ENCODE peak calls at places on chromosomes 6 and 20, in five cellular contexts. W, P, A, S and T are unnamed samples.

GRCh38 chr20:10002871-10003270 is 31.9 kb upstream of the ANKEF1 start:
- DNase-seq in W (no peak), A (no peak), P (peak), S (no peak), T (no peak)

GRCh38 chr20:33392016-33392415 is 9.3 kb downstream of the CDK5RAP1 start:
- DNase-seq in A (no peak), S (no peak), W (no peak), P (peak), T (no peak)

GRCh38 chr20:58271596-58272460 is 37.7 kb upstream of the RAB22A start:
- DNase-seq in W (no peak), A (no peak), P (peak), S (no peak), T (no peak)

GRCh38 chr20:49916146-49917002 is 1.0 kb upstream of the SPATA2 start:
- DNase-seq in S (no peak), W (no peak), A (no peak), P (peak), T (peak)

GRCh38 chr6:48068326-48069191 is 42.4 kb downstream of the PTCHD4 start:
- DNase-seq in P (peak), A (no peak), S (no peak), W (no peak), T (no peak)

GRCh38 chr6:52423971-52424381 is 3.8 kb downstream of the EFHC1 start:
- DNase-seq in A (no peak), S (no peak), P (no peak), W (no peak), T (no peak)

GRCh38 chr20:2900845-2901592 is 27.7 kb downstream of the PTPRA start:
- DNase-seq in A (no peak), S (peak), W (no peak), P (no peak), T (peak)

GRCh38 chr6:52417675-52418111 is 2.4 kb upstream of the EFHC1 start:
- DNase-seq in W (no peak), S (no peak), P (peak), A (no peak), T (no peak)

GRCh38 chr6:83867043-83867442 is 7.6 kb downstream of the CYB5R4 start:
- DNase-seq in W (no peak), P (no peak), S (no peak), A (no peak), T (no peak)

GRCh38 chr20:49043000-49043399 is 3.1 kb upstream of the CSE1L start:
- DNase-seq in A (no peak), S (no peak), W (no peak), P (no peak), T (no peak)

GRCh38 chr6:108771421-108771820 is 76.8 kb upstream of the ARMC2 start:
- DNase-seq in W (no peak), A (no peak), S (no peak), P (peak), T (no peak)

GRCh38 chr20:37901280-37901666 is 1.7 kb upstream of the VSTM2L start:
- DNase-seq in A (no peak), S (no peak), P (no peak), W (no peak), T (no peak)

GRCh38 chr6:13787146-13787545 is 27.2 kb downstream of the MCUR1 start:
- DNase-seq in W (no peak), S (no peak), A (no peak), P (no peak), T (no peak)

GRCh38 chr6:45930419-45931059 is 85.1 kb downstream of the CLIC5 start:
- DNase-seq in P (peak), W (peak), A (peak), S (peak), T (peak)

GRCh38 chr6:3227363-3228045 is at the start of gene TUBB2B:
- DNase-seq in A (no peak), W (no peak), S (no peak), P (peak), T (peak)

GRCh38 chr6:35021014-35021413 is 120.1 kb downstream of the TCP11 start:
- DNase-seq in P (no peak), A (no peak), S (no peak), W (no peak), T (no peak)

GRCh38 chr6:37897321-37897720 is 77.8 kb downstream of the ZFAND3 start:
- DNase-seq in P (no peak), S (no peak), A (no peak), W (no peak), T (no peak)

GRCh38 chr6:53032853-53033252 is 32.4 kb upstream of the FBXO9 start:
- DNase-seq in A (no peak), S (no peak), W (no peak), P (no peak), T (no peak)

GRCh38 chr6:85186546-85187170 is 263.2 kb upstream of the NT5E start:
- DNase-seq in P (no peak), W (no peak), S (no peak), A (no peak), T (no peak)

GRCh38 chr6:129667621-129668020 is 42.4 kb downstream of the ARHGAP18 start:
- DNase-seq in P (peak), A (no peak), S (no peak), W (no peak), T (no peak)

GRCh38 chr20:4513720-4514119 is 208.0 kb upstream of the PRND start:
- DNase-seq in W (no peak), A (no peak), S (no peak), P (no peak), T (no peak)

GRCh38 chr6:119426619-119427018 is 77.1 kb upstream of the MAN1A1 start:
- DNase-seq in P (peak), A (no peak), S (no peak), W (no peak), T (no peak)

GRCh38 chr6:158086706-158087518 is 81.2 kb downstream of the SERAC1 start:
- DNase-seq in W (no peak), S (no peak), A (no peak), P (no peak), T (no peak)

GRCh38 chr6:131914967-131915751 is 36.0 kb downstream of the CCN2 start:
- DNase-seq in W (no peak), P (peak), A (peak), S (peak), T (peak)